ENCODE peak calls at places on chromosomes 3 and 15, in ten cellular contexts. Y is fibroblast of lung, O is HS-27A, B is omental fat pad, W is HEK293T, X is nephron progenitor cell, D is LoVo, U is substantia nigra, C is T-cell, F is T-helper 9 cell. Z is an unnamed sample.

GRCh38 chr3:11554666-11555065 is 89.0 kb downstream of the VGLL4 start:
- DNase-seq in Y (no peak), O (no peak), B (no peak), W (no peak), X (no peak), D (no peak), U (no peak), C (no peak), F (no peak), Z (no peak)

GRCh38 chr3:150771600-150771999 is 8.6 kb upstream of the SIAH2 start:
- DNase-seq in Y (no peak), O (no peak), B (no peak), W (peak), X (no peak), D (no peak), U (no peak), C (no peak), F (no peak), Z (peak)

GRCh38 chr3:111763968-111764367 is 95.1 kb upstream of the PHLDB2 start:
- DNase-seq in Y (peak), O (no peak), B (no peak), W (no peak), X (no peak), D (no peak), U (no peak), C (no peak), F (no peak), Z (no peak)

GRCh38 chr15:75029378-75030022 is 6.1 kb downstream of the PPCDC start:
- DNase-seq in Y (peak), O (peak), B (peak), W (peak), X (peak), D (peak), U (peak), C (peak), F (peak), Z (peak)

GRCh38 chr3:126119008-126119675 is 35.2 kb upstream of the SLC41A3 start:
- DNase-seq in Y (no peak), O (no peak), B (no peak), W (no peak), X (no peak), D (peak), U (no peak), C (no peak), F (no peak), Z (no peak)

GRCh38 chr3:179175358-179175757 is 27.2 kb downstream of the PIK3CA start:
- DNase-seq in Y (no peak), O (no peak), B (no peak), W (no peak), X (no peak), D (no peak), U (no peak), C (no peak), F (no peak), Z (peak)

GRCh38 chr15:74322558-74323180 is 44.8 kb downstream of the CYP11A1 start:
- DNase-seq in Y (peak), O (peak), B (peak), W (peak), X (peak), D (peak), U (peak), C (peak), F (peak), Z (peak)

GRCh38 chr15:34655198-34655770 is 71.8 kb upstream of the GOLGA8B start:
- DNase-seq in Y (no peak), O (no peak), B (no peak), W (no peak), X (no peak), D (no peak), U (no peak), C (no peak), F (no peak), Z (no peak)

GRCh38 chr3:154307363-154307762 is 16.9 kb downstream of the DHX36 start:
- DNase-seq in Y (no peak), O (no peak), B (no peak), W (no peak), X (no peak), D (no peak), U (no peak), C (no peak), F (no peak), Z (no peak)

GRCh38 chr15:101052681-101053121 is 133.5 kb downstream of the LRRK1 start:
- DNase-seq in Y (no peak), O (no peak), B (peak), W (no peak), X (no peak), D (no peak), U (no peak), C (no peak), F (no peak), Z (no peak)

GRCh38 chr3:168094877-168095610 is 680 bp downstream of the GOLIM4 start:
- DNase-seq in Y (peak), O (peak), B (peak), W (peak), X (peak), D (peak), U (peak), C (peak), F (no peak), Z (peak)

GRCh38 chr3:184773341-184774186 is 38.4 kb upstream of the VPS8 start:
- DNase-seq in Y (peak), O (no peak), B (no peak), W (no peak), X (peak), D (no peak), U (no peak), C (no peak), F (no peak), Z (no peak)

GRCh38 chr15:78044407-78045155 is 32.9 kb downstream of the TBC1D2B start:
- DNase-seq in Y (peak), O (no peak), B (no peak), W (no peak), X (no peak), D (no peak), U (no peak), C (no peak), F (no peak), Z (no peak)

GRCh38 chr3:107938128-107938527 is 152.7 kb downstream of the CD47 start:
- DNase-seq in Y (peak), O (peak), B (no peak), W (peak), X (no peak), D (no peak), U (no peak), C (no peak), F (no peak), Z (no peak)

GRCh38 chr3:101850327-101851048 is 1.2 kb downstream of the NFKBIZ start:
- DNase-seq in Y (peak), O (no peak), B (no peak), W (no peak), X (no peak), D (no peak), U (no peak), C (peak), F (peak), Z (peak)

GRCh38 chr3:103712320-103713008 is 1277.6 kb downstream of the ZPLD1 start:
- DNase-seq in Y (peak), O (no peak), B (no peak), W (no peak), X (no peak), D (no peak), U (no peak), C (no peak), F (no peak), Z (no peak)

GRCh38 chr15:61041886-61042285 is 187.2 kb downstream of the RORA start:
- DNase-seq in Y (no peak), O (no peak), B (no peak), W (no peak), X (no peak), D (no peak), U (no peak), C (no peak), F (no peak), Z (no peak)

GRCh38 chr3:39154323-39155021 is 1.1 kb upstream of the CSRNP1 start:
- DNase-seq in Y (no peak), O (no peak), B (no peak), W (peak), X (peak), D (no peak), U (no peak), C (no peak), F (no peak), Z (no peak)

GRCh38 chr3:27643355-27643754 is 78.8 kb downstream of the EOMES start:
- DNase-seq in Y (no peak), O (no peak), B (no peak), W (no peak), X (no peak), D (no peak), U (no peak), C (no peak), F (no peak), Z (no peak)

GRCh38 chr3:129068291-129068886 is 7.8 kb downstream of the GP9 start:
- DNase-seq in Y (no peak), O (no peak), B (no peak), W (no peak), X (no peak), D (no peak), U (no peak), C (no peak), F (no peak), Z (no peak)

GRCh38 chr3:107085261-107085660 is 292.0 kb upstream of the CCDC54 start:
- DNase-seq in Y (peak), O (no peak), B (no peak), W (no peak), X (no peak), D (no peak), U (no peak), C (no peak), F (no peak), Z (no peak)

GRCh38 chr15:25892126-25892525 is 29.0 kb upstream of the ATP10A start:
- DNase-seq in Y (no peak), O (no peak), B (no peak), W (no peak), X (no peak), D (no peak), U (no peak), C (no peak), F (no peak), Z (no peak)

GRCh38 chr3:122458992-122459391 is 43.1 kb upstream of the WDR5B start:
- DNase-seq in Y (peak), O (no peak), B (no peak), W (peak), X (no peak), D (no peak), U (no peak), C (no peak), F (no peak), Z (peak)

GRCh38 chr3:120039642-120040610 is 54.3 kb downstream of the GSK3B start:
- DNase-seq in Y (no peak), O (no peak), B (no peak), W (no peak), X (peak), D (no peak), U (no peak), C (no peak), F (no peak), Z (no peak)

GRCh38 chr3:138136208-138136607 is 4.0 kb upstream of the A4GNT start:
- DNase-seq in Y (no peak), O (no peak), B (no peak), W (no peak), X (no peak), D (no peak), U (no peak), C (no peak), F (no peak), Z (no peak)

GRCh38 chr3:161890147-161890625 is 393.6 kb downstream of the OTOL1 start:
- DNase-seq in Y (peak), O (peak), B (no peak), W (no peak), X (peak), D (peak), U (no peak), C (no peak), F (no peak), Z (peak)

GRCh38 chr3:9399746-9400145 is 2.3 kb downstream of the SETD5 start:
- DNase-seq in Y (peak), O (peak), B (no peak), W (peak), X (peak), D (peak), U (peak), C (no peak), F (no peak), Z (peak)

GRCh38 chr3:136929984-136930671 is 27.7 kb upstream of the IL20RB start:
- DNase-seq in Y (peak), O (no peak), B (peak), W (no peak), X (no peak), D (peak), U (no peak), C (no peak), F (no peak), Z (no peak)

GRCh38 chr15:38671675-38672141 is 107.1 kb upstream of the RASGRP1 start:
- DNase-seq in Y (no peak), O (no peak), B (no peak), W (no peak), X (no peak), D (no peak), U (no peak), C (peak), F (no peak), Z (no peak)

GRCh38 chr15:44144992-44145391 is 50.1 kb downstream of the FRMD5 start:
- DNase-seq in Y (no peak), O (no peak), B (no peak), W (no peak), X (no peak), D (no peak), U (no peak), C (no peak), F (no peak), Z (no peak)

GRCh38 chr3:13002398-13003124 is 70.7 kb downstream of the IQSEC1 start:
- DNase-seq in Y (no peak), O (no peak), B (no peak), W (no peak), X (no peak), D (no peak), U (no peak), C (no peak), F (no peak), Z (no peak)

GRCh38 chr15:25481208-25481862 is 42.5 kb upstream of the UBE3A start:
- DNase-seq in Y (no peak), O (no peak), B (no peak), W (no peak), X (peak), D (no peak), U (no peak), C (no peak), F (no peak), Z (no peak)

GRCh38 chr3:124878561-124879394 is 8.4 kb downstream of the ITGB5 start:
- DNase-seq in Y (peak), O (peak), B (no peak), W (no peak), X (no peak), D (peak), U (no peak), C (no peak), F (no peak), Z (peak)

GRCh38 chr15:71103102-71103676 is 12.1 kb upstream of the THSD4 start:
- DNase-seq in Y (peak), O (no peak), B (no peak), W (peak), X (no peak), D (peak), U (no peak), C (no peak), F (no peak), Z (no peak)